ENCODE peak calls at places on chromosomes 3 and 15, in six cellular contexts. S is effector memory CD8-positive, alpha-beta T cell; H is neural progenitor cell; D is stimulated activated CD4-positive, alpha-beta T cell treated with anti-CD3 and anti-CD28 coated beads, TNF-alpha, amount 100 ng/mL, for 1 hour; Z is mesothelial cell of epicardium; Y is stimulated activated CD8-positive, alpha-beta memory T cell treated with anti-CD3 and anti-CD28 coated beads, Interleukin-15, amount 100 ng/mL, for 4 hours. A is an unnamed sample.

GRCh38 chr3:109643590-109643989 is 306.2 kb upstream of the DPPA4 start:
- DNase-seq in S (no peak), H (no peak), D (no peak), Z (no peak), Y (no peak), A (no peak)

GRCh38 chr3:14768182-14768790 is 50.5 kb upstream of the FGD5 start:
- DNase-seq in S (no peak), H (no peak), D (no peak), Z (no peak), Y (no peak), A (no peak)

GRCh38 chr15:101012326-101013040 is 93.3 kb downstream of the LRRK1 start:
- DNase-seq in S (no peak), H (no peak), D (no peak), Z (no peak), Y (no peak), A (no peak)

GRCh38 chr15:35746121-35746520 is 200.2 kb upstream of the DPH6 start:
- DNase-seq in S (no peak), H (no peak), D (no peak), Z (no peak), Y (no peak), A (no peak)

GRCh38 chr3:14093831-14094230 is 30.8 kb downstream of the CHCHD4 start:
- DNase-seq in S (no peak), H (no peak), D (no peak), Z (no peak), Y (no peak), A (no peak)

GRCh38 chr3:143839980-143840379 is 8.3 kb downstream of the SLC9A9 start:
- DNase-seq in S (no peak), H (no peak), D (no peak), Z (no peak), Y (no peak), A (no peak)

GRCh38 chr15:68196445-68197169 is 8.5 kb downstream of the CALML4 start:
- DNase-seq in S (no peak), H (no peak), D (no peak), Z (no peak), Y (no peak), A (no peak)

GRCh38 chr3:125123906-125124305 is 68.1 kb upstream of the HEG1 start:
- DNase-seq in S (no peak), H (no peak), D (no peak), Z (no peak), Y (no peak), A (no peak)

GRCh38 chr3:71662056-71662455 is 63.1 kb downstream of the EIF4E3 start:
- DNase-seq in S (no peak), H (no peak), D (no peak), Z (no peak), Y (no peak), A (no peak)

GRCh38 chr15:48842501-48842900 is 31.6 kb upstream of the CEP152 start:
- DNase-seq in S (no peak), H (no peak), D (no peak), Z (no peak), Y (no peak), A (no peak)

GRCh38 chr3:32934150-32934742 is 17.2 kb upstream of the CCR4 start:
- DNase-seq in S (no peak), H (peak; percentile 40), D (no peak), Z (no peak), Y (no peak), A (no peak)

GRCh38 chr15:90994059-90994416 is 297 bp downstream of the PRC1 start:
- DNase-seq in S (no peak), H (peak; percentile 59), D (no peak), Z (peak; percentile 23), Y (no peak), A (no peak)

GRCh38 chr3:196604548-196604947 is 34.9 kb upstream of the NRROS start:
- DNase-seq in S (no peak), H (no peak), D (peak; percentile 18), Z (no peak), Y (no peak), A (no peak)

GRCh38 chr3:62183087-62183486 is 190.3 kb downstream of the FEZF2 start:
- DNase-seq in S (no peak), H (no peak), D (no peak), Z (no peak), Y (no peak), A (no peak)

GRCh38 chr3:155407971-155408370 is 114.5 kb upstream of the STRIT1 start:
- DNase-seq in S (no peak), H (no peak), D (no peak), Z (no peak), Y (no peak), A (no peak)

GRCh38 chr3:154904328-154904727 is 175.8 kb upstream of the MME start:
- DNase-seq in S (no peak), H (peak; percentile 33), D (no peak), Z (no peak), Y (no peak), A (no peak)